ENCODE peak calls at places on chromosomes 6 and 20, in six cellular contexts. N is HEK293T, S is T-helper 1 cell, T is epithelial cell of esophagus, D is activated T-cell treated with anti-CD3 and anti-CD28 coated beads for 4 hours, E is cerebellum. Z is an unnamed sample.
A peak's percentile ranks its signal among the peaks of the same experiment; 100 is the strongest.

GRCh38 chr6:139436521-139437348 is 62.3 kb upstream of the CITED2 start:
- DNase-seq in N (no peak), S (no peak), T (peak; percentile 61), D (no peak), E (no peak), Z (no peak)

GRCh38 chr6:83574783-83575182 is 62.4 kb downstream of the PRSS35 start:
- DNase-seq in N (no peak), S (no peak), T (no peak), D (no peak), E (peak; percentile 2), Z (no peak)

GRCh38 chr6:4612636-4613171 is 163.5 kb upstream of the CDYL start:
- DNase-seq in N (no peak), S (no peak), T (no peak), D (no peak), E (peak; percentile 63), Z (no peak)

GRCh38 chr6:1285589-1286340 is 26.1 kb upstream of the FOXQ1 start:
- DNase-seq in N (no peak), S (no peak), T (peak; percentile 46), D (no peak), E (peak; percentile 9), Z (no peak)

GRCh38 chr20:19382371-19382770 is 169.9 kb downstream of the SLC24A3 start:
- DNase-seq in N (no peak), S (no peak), T (no peak), D (no peak), E (no peak), Z (no peak)

GRCh38 chr6:139494376-139495025 is 120.1 kb upstream of the CITED2 start:
- DNase-seq in N (no peak), S (no peak), T (no peak), D (no peak), E (no peak), Z (no peak)

GRCh38 chr6:31769684-31770371 is 7.3 kb downstream of the VWA7 start:
- DNase-seq in N (peak; percentile 95), S (peak; percentile 85), T (peak; percentile 83), D (peak; percentile 69), E (no peak), Z (peak; percentile 80)

GRCh38 chr6:10557886-10558285 is 36.7 kb downstream of the GCNT2 start:
- DNase-seq in N (no peak), S (no peak), T (no peak), D (no peak), E (no peak), Z (no peak)